ENCODE peak calls at places on chromosomes 6 and 20, in nine cellular contexts. Z is stromal cell of bone marrow; X is upper lobe of right lung; Y is HT1080; S is H7; U is left ventricle myocardium superior; R is AG08396; I is activated naive CD4-positive, alpha-beta T cell treated with Interleukin-2 at 50 U/mL for 16 hours; Q is uterus. H is an unnamed sample.

GRCh38 chr20:23668477-23668951 is 20.3 kb downstream of the CST4 start:
- DNase-seq in Z (no peak), X (no peak), Y (peak; percentile 51), S (peak; percentile 80), U (no peak), R (peak; percentile 77), I (peak; percentile 22), Q (peak; percentile 33), H (peak; percentile 72)

GRCh38 chr6:39847216-39847615 is 55.0 kb downstream of the DAAM2 start:
- DNase-seq in Z (no peak), X (no peak), Y (no peak), S (peak; percentile 69), U (peak; percentile 73), R (peak; percentile 28), I (no peak), Q (peak; percentile 63), H (no peak)

GRCh38 chr20:50617022-50617421 is 74.3 kb downstream of the RIPOR3 start:
- DNase-seq in Z (no peak), X (no peak), Y (no peak), S (no peak), U (no peak), R (no peak), I (no peak), Q (no peak), H (no peak)

GRCh38 chr6:154414021-154414813 is 57.6 kb upstream of the IPCEF1 start:
- DNase-seq in Z (no peak), X (no peak), Y (no peak), S (no peak), U (no peak), R (peak; percentile 23), I (no peak), Q (no peak), H (no peak)

GRCh38 chr6:32112436-32112980 is 3.4 kb upstream of the TNXB start:
- DNase-seq in Z (no peak), X (no peak), Y (no peak), S (no peak), U (peak; percentile 82), R (no peak), I (no peak), Q (peak; percentile 78), H (no peak)

GRCh38 chr6:43219814-43220213 is 9.5 kb downstream of the DNPH1 start:
- DNase-seq in Z (no peak), X (no peak), Y (no peak), S (peak; percentile 30), U (no peak), R (no peak), I (no peak), Q (no peak), H (no peak)

GRCh38 chr20:58149412-58150091 is 78.9 kb downstream of the ANKRD60 start:
- DNase-seq in Z (no peak), X (no peak), Y (peak; percentile 47), S (no peak), U (no peak), R (no peak), I (no peak), Q (no peak), H (no peak)

GRCh38 chr6:47669684-47670515 is 28.5 kb upstream of the ADGRF4 start:
- DNase-seq in Z (no peak), X (no peak), Y (peak; percentile 13), S (peak; percentile 19), U (no peak), R (no peak), I (no peak), Q (no peak), H (peak; percentile 69)

GRCh38 chr6:166955121-166955864 is 1.1 kb downstream of the RNASET2 start:
- DNase-seq in Z (no peak), X (peak; percentile 75), Y (no peak), S (peak; percentile 73), U (peak; percentile 57), R (no peak), I (peak; percentile 41), Q (no peak), H (peak; percentile 36)

GRCh38 chr20:23135449-23136447 is 49.6 kb upstream of the CD93 start:
- DNase-seq in Z (no peak), X (peak; percentile 74), Y (no peak), S (no peak), U (no peak), R (no peak), I (no peak), Q (no peak), H (no peak)

GRCh38 chr6:44053760-44054556 is 73.3 kb downstream of the MRPL14 start:
- DNase-seq in Z (peak; percentile 86), X (no peak), Y (peak; percentile 96), S (peak; percentile 63), U (peak; percentile 23), R (no peak), I (no peak), Q (no peak), H (no peak)

GRCh38 chr6:33248643-33248931 is 23.1 kb downstream of the VPS52 start:
- DNase-seq in Z (no peak), X (peak; percentile 69), Y (no peak), S (peak; percentile 31), U (no peak), R (no peak), I (no peak), Q (no peak), H (peak; percentile 41)

H was measured in neural progenitor cell.